ENCODE peak calls at places on chromosome X, in eight cellular contexts. Z is stimulated activated CD8-positive, alpha-beta memory T cell treated with anti-CD3 and anti-CD28 coated beads, Interleukin-7, amount 100 ng/mL, for 1 hour; M is activated T-helper 9 cell treated with anti-CD3 and anti-CD28 coated beads, Interleukin-2, amount 50 U/mL, for 16 hours; N is RKO; I is GM12865; V is iPS-NIHi11; E is dermis microvascular lymphatic vessel endothelial cell; U is activated naive CD4-positive, alpha-beta T cell. R is an unnamed sample.

GRCh38 chrX:2620576-2620975 is 70.5 kb upstream of the CD99 start:
- DNase-seq in Z (no peak), M (no peak), N (no peak), I (no peak), V (no peak), E (no peak), U (no peak), R (no peak)

GRCh38 chrX:130060122-130061069 is 49.9 kb downstream of the ELF4 start:
- DNase-seq in Z (peak; percentile 75), M (peak; percentile 74), N (peak; percentile 68), I (peak; percentile 82), V (peak; percentile 92), E (peak; percentile 57), U (peak; percentile 69), R (peak; percentile 45)

GRCh38 chrX:13911581-13911980 is 94.7 kb upstream of the GPM6B start:
- DNase-seq in Z (no peak), M (no peak), N (no peak), I (no peak), V (no peak), E (no peak), U (no peak), R (no peak)

GRCh38 chrX:25019707-25020390 is 4.1 kb upstream of the ARX start:
- DNase-seq in Z (no peak), M (no peak), N (no peak), I (no peak), V (no peak), E (no peak), U (no peak), R (no peak)

GRCh38 chrX:64204252-64204651 is 1.3 kb downstream of the AMER1 start:
- DNase-seq in Z (no peak), M (no peak), N (peak; percentile 8), I (no peak), V (peak; percentile 7), E (no peak), U (no peak), R (no peak)

GRCh38 chrX:10636337-10636736 is 16.0 kb upstream of the MID1 start:
- DNase-seq in Z (no peak), M (no peak), N (peak; percentile 35), I (no peak), V (peak; percentile 58), E (peak; percentile 62), U (no peak), R (no peak)

GRCh38 chrX:3811331-3812311 is 98.2 kb upstream of the PRKX start:
- DNase-seq in Z (no peak), M (peak; percentile 23), N (peak; percentile 69), I (peak; percentile 87), V (no peak), E (peak; percentile 49), U (no peak), R (no peak)

GRCh38 chrX:124502144-124502543 is 155.8 kb downstream of the SH2D1A start:
- DNase-seq in Z (no peak), M (no peak), N (no peak), I (no peak), V (no peak), E (no peak), U (no peak), R (no peak)

GRCh38 chrX:69562904-69563568 is 52.9 kb upstream of the EDA start:
- DNase-seq in Z (no peak), M (no peak), N (no peak), I (no peak), V (no peak), E (no peak), U (no peak), R (no peak)

GRCh38 chrX:37684426-37684825 is 1.2 kb upstream of the XK start:
- DNase-seq in Z (no peak), M (no peak), N (no peak), I (no peak), V (no peak), E (no peak), U (no peak), R (no peak)

GRCh38 chrX:155774387-155774786 is 106.8 kb upstream of the VAMP7 start:
- DNase-seq in Z (no peak), M (no peak), N (no peak), I (no peak), V (no peak), E (no peak), U (no peak), R (no peak)

GRCh38 chrX:10098235-10098819 is 58.4 kb upstream of the CLCN4 start:
- DNase-seq in Z (no peak), M (peak; percentile 46), N (no peak), I (peak; percentile 72), V (no peak), E (no peak), U (no peak), R (no peak)

GRCh38 chrX:3177851-3178250 is 136.6 kb downstream of the ARSF start:
- DNase-seq in Z (no peak), M (no peak), N (no peak), I (no peak), V (no peak), E (no peak), U (no peak), R (no peak)

GRCh38 chrX:68511255-68511654 is 12.4 kb downstream of the YIPF6 start:
- DNase-seq in Z (no peak), M (no peak), N (peak; percentile 71), I (peak; percentile 44), V (peak; percentile 30), E (peak; percentile 50), U (no peak), R (no peak)

GRCh38 chrX:47248576-47248975 is 15.8 kb downstream of the USP11 start:
- DNase-seq in Z (no peak), M (no peak), N (no peak), I (no peak), V (no peak), E (no peak), U (no peak), R (no peak)

GRCh38 chrX:155389634-155390033 is 7.7 kb downstream of the F8A2 start:
- DNase-seq in Z (no peak), M (no peak), N (no peak), I (no peak), V (no peak), E (no peak), U (no peak), R (no peak)

GRCh38 chrX:119726900-119727555 is 31.4 kb upstream of the SOWAHD start:
- DNase-seq in Z (no peak), M (no peak), N (peak; percentile 14), I (peak; percentile 23), V (no peak), E (no peak), U (no peak), R (no peak)

GRCh38 chrX:32572644-32573043 is 638.7 kb downstream of the DMD start:
- DNase-seq in Z (no peak), M (no peak), N (peak; percentile 8), I (no peak), V (no peak), E (no peak), U (no peak), R (no peak)

GRCh38 chrX:152220612-152221011 is 82.2 kb upstream of the MAGEA10 start:
- DNase-seq in Z (no peak), M (no peak), N (no peak), I (no peak), V (no peak), E (no peak), U (no peak), R (no peak)

GRCh38 chrX:67426946-67427345 is 116.9 kb upstream of the AR start:
- DNase-seq in Z (no peak), M (no peak), N (no peak), I (no peak), V (no peak), E (no peak), U (no peak), R (no peak)

GRCh38 chrX:78545233-78545632 is 113.9 kb downstream of the RTL3 start:
- DNase-seq in Z (no peak), M (no peak), N (no peak), I (no peak), V (no peak), E (no peak), U (no peak), R (no peak)

GRCh38 chrX:143669395-143669794 is 33.5 kb upstream of the SLITRK4 start:
- DNase-seq in Z (no peak), M (no peak), N (peak; percentile 43), I (no peak), V (peak; percentile 6), E (no peak), U (no peak), R (no peak)

GRCh38 chrX:115958687-115959359 is 211.7 kb upstream of the AGTR2 start:
- DNase-seq in Z (no peak), M (no peak), N (no peak), I (no peak), V (no peak), E (no peak), U (no peak), R (no peak)

GRCh38 chrX:74449322-74449936 is 28.1 kb downstream of the SLC16A2 start:
- DNase-seq in Z (no peak), M (peak; percentile 4), N (no peak), I (no peak), V (no peak), E (no peak), U (no peak), R (peak; percentile 7)